ENCODE peak calls at places on chromosomes 13 and 19, in four cellular contexts. R is AG09309, G is mesothelial cell of epicardium, T is cardiac muscle cell. I is an unnamed sample.

GRCh38 chr13:67372868-67373464 is 142.8 kb upstream of the PCDH9 start:
- DNase-seq in T (no peak), R (no peak), G (no peak), I (no peak)

GRCh38 chr19:33831835-33832234 is 35.2 kb downstream of the KCTD15 start:
- DNase-seq in R (no peak), T (no peak), G (no peak), I (no peak)

GRCh38 chr19:19568802-19569756 is 31.0 kb downstream of the CILP2 start:
- DNase-seq in G (no peak), R (no peak), T (peak; percentile 44), I (no peak)

GRCh38 chr13:110600980-110601379 is 14.4 kb upstream of the NAXD start:
- DNase-seq in T (no peak), R (no peak), G (no peak), I (no peak)

GRCh38 chr19:590396-590745 is 690 bp downstream of the HCN2 start:
- DNase-seq in R (no peak), T (peak; percentile 56), G (no peak), I (no peak)

GRCh38 chr19:49997709-49998108 is 27.5 kb downstream of the VRK3 start:
- DNase-seq in G (no peak), T (peak; percentile 28), R (no peak), I (no peak)

GRCh38 chr13:22700488-22700887 is 480.3 kb upstream of the SGCG start:
- DNase-seq in T (no peak), G (no peak), R (no peak), I (no peak)

GRCh38 chr13:113840541-113841354 is 23.1 kb downstream of the GAS6 start:
- DNase-seq in R (no peak), G (no peak), T (no peak), I (no peak)

GRCh38 chr13:76983676-76984075 is 8.2 kb upstream of the CLN5 start:
- DNase-seq in G (no peak), R (no peak), T (no peak), I (no peak)

GRCh38 chr13:102773441-102774209 is at the start of gene TEX30:
- DNase-seq in G (peak; percentile 89), T (peak; percentile 91), R (peak; percentile 13), I (peak; percentile 71)

GRCh38 chr19:45790942-45791341 is 1.7 kb downstream of the DMWD start:
- DNase-seq in T (no peak), G (no peak), R (no peak), I (no peak)

GRCh38 chr13:52846567-52847321 is 1.7 kb downstream of the PCDH8 start:
- DNase-seq in T (peak; percentile 51), G (peak; percentile 91), R (no peak), I (peak; percentile 31)

GRCh38 chr13:45441633-45442032 is 23.1 kb upstream of the COG3 start:
- DNase-seq in G (no peak), R (no peak), T (peak; percentile 20), I (peak; percentile 70)

GRCh38 chr19:35261356-35262100 is 7.2 kb upstream of the USF2 start:
- DNase-seq in G (peak; percentile 36), R (no peak), T (no peak), I (no peak)

GRCh38 chr13:23673354-23673753 is 103.1 kb downstream of the TNFRSF19 start:
- DNase-seq in T (peak; percentile 81), G (no peak), R (peak; percentile 82), I (peak; percentile 40)

GRCh38 chr19:13130886-13131490 is 12.9 kb downstream of the NACC1 start:
- DNase-seq in R (no peak), G (no peak), T (no peak), I (no peak)

GRCh38 chr13:101919541-101920306 is 467.2 kb downstream of the ITGBL1 start:
- DNase-seq in G (peak; percentile 68), R (no peak), T (peak; percentile 11), I (peak; percentile 23)

GRCh38 chr19:30228113-30228725 is 144.0 kb upstream of the ZNF536 start:
- DNase-seq in G (peak; percentile 52), T (no peak), R (no peak), I (no peak)

GRCh38 chr19:38676023-38676877 is 28.8 kb downstream of the ACTN4 start:
- DNase-seq in R (no peak), G (no peak), T (peak; percentile 77), I (peak; percentile 54)

GRCh38 chr13:113499936-113500335 is 9.4 kb upstream of the DCUN1D2 start:
- DNase-seq in R (peak; percentile 16), T (no peak), G (no peak), I (no peak)

GRCh38 chr19:7177926-7178325 is 108.4 kb downstream of the ZNF557 start:
- DNase-seq in G (no peak), T (peak; percentile 52), R (no peak), I (no peak)

GRCh38 chr13:63307239-63307638 is 1891.6 kb upstream of the PCDH20 start:
- DNase-seq in G (no peak), T (no peak), R (no peak), I (no peak)

I was measured in kidney glomerular epithelial cell.